ENCODE peak calls at places on chromosomes 1 and 21, in seven cellular contexts. W is T-cell, Q is SJSA1, J is NCI-H1092, Z is hippocampal formation, A is heart right ventricle, H is EH. S is an unnamed sample.

GRCh38 chr1:243473281-243474210 is 217.7 kb downstream of the SDCCAG8 start:
- DNase-seq in J (no peak), H (peak), Z (no peak), A (no peak), W (no peak), Q (no peak), S (no peak)

GRCh38 chr21:37868896-37869295 is 47.4 kb downstream of the KCNJ6 start:
- DNase-seq in Q (peak), A (no peak), Z (no peak), H (peak), W (no peak), J (no peak), S (no peak)

GRCh38 chr1:910881-911721 is 12.6 kb upstream of the SAMD11 start:
- DNase-seq in A (no peak), J (no peak), H (peak), Q (peak), Z (no peak), W (no peak), S (peak)

GRCh38 chr21:36171741-36172331 is 15.2 kb downstream of the DOP1B start:
- DNase-seq in A (peak), Q (no peak), Z (no peak), J (no peak), H (no peak), W (no peak), S (no peak)

GRCh38 chr1:240058049-240058448 is 33.6 kb upstream of the FMN2 start:
- DNase-seq in A (no peak), Z (no peak), J (no peak), H (no peak), W (no peak), Q (no peak), S (no peak)

GRCh38 chr1:92909321-92909720 is 51.9 kb downstream of the DIPK1A start:
- DNase-seq in H (peak), A (no peak), Z (no peak), Q (peak), W (no peak), J (no peak), S (no peak)

GRCh38 chr1:153429266-153430165 is 13.2 kb downstream of the S100A7A start:
- DNase-seq in Q (no peak), H (no peak), W (no peak), A (no peak), Z (no peak), J (no peak), S (no peak)

GRCh38 chr1:180926164-180926981 is 13.7 kb downstream of the KIAA1614 start:
- DNase-seq in Z (peak), Q (no peak), H (peak), W (no peak), A (peak), J (peak), S (no peak)

GRCh38 chr1:116390195-116390594 is 17.2 kb downstream of the ATP1A1 start:
- DNase-seq in Z (no peak), W (peak), H (no peak), A (no peak), J (no peak), Q (no peak), S (no peak)

GRCh38 chr21:26070822-26071425 is 99.6 kb downstream of the APP start:
- DNase-seq in J (no peak), Q (no peak), Z (no peak), A (no peak), H (peak), W (peak), S (no peak)

GRCh38 chr1:66761273-66761672 is 9.0 kb downstream of the DYNLT5 start:
- DNase-seq in A (no peak), J (no peak), Q (no peak), H (peak), Z (no peak), W (no peak), S (no peak)

GRCh38 chr1:228842094-228842775 is 107.0 kb downstream of the RHOU start:
- DNase-seq in H (peak), Z (peak), J (no peak), W (no peak), Q (peak), A (peak), S (no peak)

GRCh38 chr1:183956559-183957188 is 80.9 kb downstream of the COLGALT2 start:
- DNase-seq in Q (no peak), Z (no peak), A (no peak), J (no peak), H (peak), W (peak), S (no peak)

GRCh38 chr1:232833966-232834535 is 28.8 kb downstream of the MAP10 start:
- DNase-seq in A (no peak), Q (no peak), W (no peak), J (no peak), H (no peak), Z (no peak), S (no peak)

GRCh38 chr1:64162151-64162550 is 41.3 kb upstream of the UBE2U start:
- DNase-seq in Z (no peak), Q (no peak), H (no peak), A (no peak), J (no peak), W (no peak), S (no peak)

GRCh38 chr1:150268342-150268705 is 492 bp downstream of the APH1A start:
- DNase-seq in H (peak), Q (no peak), W (peak), Z (no peak), A (no peak), J (no peak), S (no peak)

GRCh38 chr1:90340604-90341003 is 345.7 kb downstream of the ZNF326 start:
- DNase-seq in W (no peak), Q (no peak), J (peak), A (no peak), H (no peak), Z (no peak), S (no peak)

GRCh38 chr1:108570128-108570527 is 10.2 kb downstream of the EEIG2 start:
- DNase-seq in H (peak), Q (no peak), Z (no peak), A (no peak), W (peak), J (no peak), S (no peak)

GRCh38 chr1:155072531-155073289 is 5.9 kb upstream of the EFNA3 start:
- DNase-seq in A (no peak), W (no peak), Q (no peak), J (no peak), H (no peak), Z (no peak), S (no peak)

GRCh38 chr1:225871374-225872074 is 10.7 kb downstream of the TMEM63A start:
- DNase-seq in J (peak), Z (no peak), A (no peak), W (no peak), H (no peak), Q (no peak), S (no peak)

GRCh38 chr21:44345495-44345894 is 6.3 kb upstream of the CFAP410 start:
- DNase-seq in H (no peak), J (no peak), W (no peak), Z (no peak), A (no peak), Q (no peak), S (no peak)

GRCh38 chr21:26443867-26444266 is 129.2 kb downstream of the CYYR1 start:
- DNase-seq in Q (no peak), A (no peak), W (no peak), J (no peak), Z (no peak), H (peak), S (no peak)

GRCh38 chr1:234675006-234675405 is 65.0 kb upstream of the IRF2BP2 start:
- DNase-seq in W (no peak), Q (no peak), H (no peak), Z (no peak), A (no peak), J (no peak), S (no peak)

GRCh38 chr1:185719021-185719420 is 15.2 kb upstream of the HMCN1 start:
- DNase-seq in A (no peak), H (peak), W (no peak), J (no peak), Z (no peak), Q (peak), S (no peak)

GRCh38 chr1:212648431-212648830 is 39.9 kb downstream of the ATF3 start:
- DNase-seq in Z (no peak), Q (no peak), H (no peak), A (no peak), W (no peak), J (no peak), S (no peak)

GRCh38 chr1:42765832-42766722 is 751 bp downstream of the P3H1 start:
- DNase-seq in Z (no peak), A (peak), W (peak), J (peak), H (peak), Q (peak), S (peak)

GRCh38 chr1:86084998-86085397 is 71.6 kb downstream of the COL24A1 start:
- DNase-seq in Z (no peak), H (peak), Q (no peak), J (no peak), W (no peak), A (no peak), S (no peak)

GRCh38 chr1:233907139-233907538 is 2.7 kb downstream of the SLC35F3 start:
- DNase-seq in Q (no peak), W (no peak), A (no peak), J (no peak), Z (no peak), H (no peak), S (no peak)

GRCh38 chr1:19591482-19592093 is 52.5 kb upstream of the NBL1 start:
- DNase-seq in A (no peak), Q (no peak), J (no peak), Z (no peak), H (no peak), W (no peak), S (no peak)

GRCh38 chr1:205387845-205388244 is 31.1 kb upstream of the KLHDC8A start:
- DNase-seq in Z (no peak), W (no peak), H (no peak), J (no peak), A (no peak), Q (no peak), S (peak)

GRCh38 chr1:35047188-35047858 is 15.6 kb upstream of the ZMYM6 start:
- DNase-seq in J (no peak), Q (peak), H (peak), W (no peak), Z (no peak), A (no peak), S (no peak)

GRCh38 chr1:2526824-2527552 is 592 bp upstream of the PANK4 start:
- DNase-seq in Z (peak), J (no peak), A (peak), W (no peak), Q (no peak), H (peak), S (no peak)

GRCh38 chr1:186960866-186961265 is 132.1 kb downstream of the PLA2G4A start:
- DNase-seq in Z (no peak), A (no peak), W (no peak), H (no peak), J (no peak), Q (no peak), S (no peak)

GRCh38 chr1:55317263-55317662 is 102.1 kb upstream of the USP24 start:
- DNase-seq in Q (no peak), W (no peak), H (no peak), A (no peak), J (no peak), Z (no peak), S (no peak)

GRCh38 chr1:18881642-18882431 is 20.5 kb downstream of the ALDH4A1 start:
- DNase-seq in Q (no peak), Z (no peak), W (no peak), J (no peak), H (no peak), A (no peak), S (no peak)

S was measured in type B pancreatic cell.